ENCODE peak calls at places on chromosomes 16 and 17, in seven cellular contexts. M, U, Z, W, G, L and T are unnamed samples.

GRCh38 chr17:65039349-65039988 is 17.1 kb downstream of the GNA13 start:
- DNase-seq in M (no peak), U (no peak), Z (no peak), W (no peak), G (no peak), L (no peak), T (peak)

GRCh38 chr17:1000597-1001490 is 3.9 kb downstream of the TIMM22 start:
- DNase-seq in M (peak), U (no peak), Z (no peak), W (peak), G (peak), L (peak), T (no peak)

GRCh38 chr17:12765544-12765943 is 23.8 kb upstream of the ARHGAP44 start:
- DNase-seq in M (peak), U (no peak), Z (no peak), W (peak), G (peak), L (peak), T (no peak)

GRCh38 chr16:322476-323143 is 29.9 kb downstream of the AXIN1 start:
- DNase-seq in M (no peak), U (no peak), Z (no peak), W (no peak), G (no peak), L (no peak), T (no peak)

GRCh38 chr17:10053976-10054551 is 144.3 kb downstream of the GAS7 start:
- DNase-seq in M (no peak), U (no peak), Z (no peak), W (no peak), G (peak), L (no peak), T (no peak)

GRCh38 chr16:29790949-29791844 is 646 bp downstream of the KIF22 start:
- DNase-seq in M (peak), U (no peak), Z (no peak), W (peak), G (no peak), L (no peak), T (no peak)

GRCh38 chr17:33055171-33055611 is 63.5 kb downstream of the SPACA3 start:
- DNase-seq in M (no peak), U (no peak), Z (no peak), W (no peak), G (no peak), L (peak), T (no peak)

GRCh38 chr17:44216674-44217073 is 2.8 kb downstream of the UBTF start:
- DNase-seq in M (no peak), U (no peak), Z (no peak), W (no peak), G (no peak), L (no peak), T (no peak)

GRCh38 chr17:38601539-38602351 is 4.0 kb downstream of the SRCIN1 start:
- DNase-seq in M (peak), U (no peak), Z (no peak), W (no peak), G (no peak), L (no peak), T (peak)

GRCh38 chr16:4884209-4884608 is 36.9 kb downstream of the UBN1 start:
- DNase-seq in M (no peak), U (no peak), Z (no peak), W (no peak), G (no peak), L (no peak), T (no peak)

GRCh38 chr16:19707699-19708497 is 10.1 kb downstream of the KNOP1 start:
- DNase-seq in M (no peak), U (no peak), Z (no peak), W (no peak), G (no peak), L (no peak), T (no peak)

GRCh38 chr16:67199808-67200198 is 872 bp downstream of the ELMO3 start:
- DNase-seq in M (no peak), U (no peak), Z (no peak), W (no peak), G (no peak), L (no peak), T (no peak)
- TF ChIP-seq CTCF in M (no peak), U (no peak), Z (no peak), W (no peak), G (no peak), L (no peak), T (no peak)

GRCh38 chr17:17190188-17190587 is 15.9 kb downstream of the PLD6 start:
- DNase-seq in M (no peak), U (no peak), Z (no peak), W (no peak), G (no peak), L (no peak), T (no peak)
- TF ChIP-seq CTCF in M (no peak), U (no peak), Z (no peak), W (no peak), G (no peak), L (no peak), T (no peak)

DNA sequence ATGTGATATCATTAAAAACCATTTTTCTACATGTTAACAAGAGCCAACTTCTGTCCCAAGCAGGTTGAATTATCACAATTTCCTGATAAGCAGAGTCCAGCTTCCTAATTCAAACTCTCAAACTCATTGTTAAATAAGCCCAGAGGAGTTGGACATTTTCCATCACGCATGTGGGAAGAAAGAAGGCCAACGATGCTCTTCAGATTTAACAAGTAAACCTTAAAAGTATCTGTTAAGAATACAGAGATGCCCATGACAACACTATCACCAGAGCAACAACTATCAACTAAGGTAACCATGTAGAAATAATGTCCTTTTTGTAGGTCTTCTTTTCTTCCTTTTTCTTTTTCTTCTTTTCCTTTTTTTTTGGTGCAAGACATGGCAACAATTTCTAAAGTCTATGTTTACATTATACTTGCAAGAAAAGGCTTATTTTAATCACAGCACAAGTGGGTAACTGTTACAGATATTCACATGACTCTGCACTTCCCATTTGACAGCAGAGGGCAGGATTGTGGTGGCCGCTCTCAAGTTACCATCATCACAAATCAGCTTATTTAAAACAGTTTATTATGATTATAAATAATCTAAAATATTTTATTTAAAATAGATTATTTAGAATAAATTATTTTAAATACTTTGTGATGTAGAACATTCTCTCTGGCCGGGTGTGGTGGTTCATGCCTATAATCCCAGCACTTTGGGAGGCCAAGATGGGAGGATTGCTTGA is 35.7 kb upstream of the DHRS7B start:
- DNase-seq in M (no peak), U (no peak), Z (no peak), W (peak), G (no peak), L (no peak), T (no peak)
- TF ChIP-seq CTCF in M (peak), U (no peak), Z (no peak), W (peak), G (no peak), L (no peak), T (no peak)

DNA sequence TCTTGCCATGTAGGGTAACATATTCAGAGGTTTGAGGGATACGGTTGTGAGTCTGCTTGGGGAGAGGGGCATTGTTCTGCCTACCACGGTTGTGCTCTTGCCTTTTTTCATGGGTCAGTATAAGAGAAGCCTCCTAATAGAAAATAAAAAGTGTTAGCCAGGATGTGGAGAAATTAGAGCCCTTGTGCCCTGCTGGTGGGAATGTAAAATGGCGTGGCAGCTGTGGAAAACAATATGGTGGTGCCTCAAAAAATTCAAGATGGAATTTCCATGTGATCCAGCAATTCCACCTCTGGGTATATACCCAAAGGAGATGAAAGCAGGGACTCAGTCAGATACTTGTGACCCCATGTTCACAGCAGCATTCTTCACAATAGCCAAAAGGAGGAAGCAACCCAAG is 14.2 kb upstream of the LRRC75A start:
- DNase-seq in M (no peak), U (no peak), Z (no peak), W (no peak), G (no peak), L (no peak), T (no peak)
- TF ChIP-seq CTCF in M (no peak), U (no peak), Z (no peak), W (peak), G (no peak), L (peak), T (no peak)

GRCh38 chr17:30805944-30806456 is 18.5 kb downstream of the CRLF3 start:
- DNase-seq in M (no peak), U (no peak), Z (no peak), W (no peak), G (no peak), L (no peak), T (no peak)
- TF ChIP-seq CTCF in M (no peak), U (no peak), Z (no peak), W (peak), G (no peak), L (no peak), T (peak)

GRCh38 chr16:85172465-85173071 is 60.3 kb upstream of the CIBAR2 start:
- DNase-seq in M (no peak), U (no peak), Z (no peak), W (no peak), G (peak), L (no peak), T (peak)
- TF ChIP-seq CTCF in M (peak), U (no peak), Z (peak), W (peak), G (no peak), L (no peak), T (peak)

DNA sequence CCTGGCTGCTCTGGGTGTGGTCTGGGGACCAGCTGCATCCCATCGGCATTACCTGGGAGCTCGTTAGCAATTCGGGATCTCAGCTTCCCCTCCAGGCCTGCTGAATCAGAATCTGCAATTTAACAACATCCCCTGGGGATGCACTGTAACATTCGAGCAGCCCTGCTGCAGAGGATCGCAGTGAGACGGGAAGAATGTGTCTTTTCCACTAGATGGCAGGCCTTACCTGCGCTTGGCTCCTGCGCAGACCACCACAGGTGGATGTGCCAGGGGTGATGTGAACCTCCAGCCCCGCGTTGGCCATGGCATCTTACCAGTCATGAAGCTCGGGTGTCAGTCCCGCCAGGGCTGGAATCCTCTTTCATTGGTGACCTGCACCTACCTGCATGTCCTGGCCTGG is 209.9 kb downstream of the PRKCB start:
- DNase-seq in M (peak), U (no peak), Z (no peak), W (peak), G (no peak), L (no peak), T (no peak)
- TF ChIP-seq CTCF in M (peak), U (no peak), Z (no peak), W (peak), G (no peak), L (peak), T (no peak)

GRCh38 chr16:49440156-49441065 is 66.8 kb downstream of the C16orf78 start:
- DNase-seq in M (no peak), U (no peak), Z (no peak), W (no peak), G (no peak), L (no peak), T (no peak)

GRCh38 chr16:49442805-49443204 is 69.2 kb downstream of the C16orf78 start:
- DNase-seq in M (no peak), U (no peak), Z (no peak), W (no peak), G (no peak), L (no peak), T (no peak)

GRCh38 chr16:49443576-49443975 is 70.0 kb downstream of the C16orf78 start:
- DNase-seq in M (no peak), U (no peak), Z (no peak), W (no peak), G (no peak), L (no peak), T (no peak)

GRCh38 chr16:49439676-49440075 is 66.1 kb downstream of the C16orf78 start:
- DNase-seq in M (no peak), U (no peak), Z (no peak), W (no peak), G (no peak), L (no peak), T (no peak)

GRCh38 chr16:49441366-49441780 is 67.8 kb downstream of the C16orf78 start:
- DNase-seq in M (peak), U (no peak), Z (peak), W (peak), G (peak), L (no peak), T (peak)
- TF ChIP-seq CTCF in M (peak), U (no peak), Z (no peak), W (peak), G (no peak), L (no peak), T (peak)

GRCh38 chr17:57574040-57574513 is 171.0 kb downstream of the CCDC182 start:
- DNase-seq in M (peak), U (no peak), Z (peak), W (peak), G (peak), L (peak), T (no peak)
- TF ChIP-seq CTCF in M (no peak), U (no peak), Z (no peak), W (no peak), G (no peak), L (no peak), T (no peak)